ENCODE peak calls at places on chromosomes 1 and 21, in ten cellular contexts. E, L, Z, K, B, N, G, J, Q and R are unnamed samples.

GRCh38 chr21:36710729-36711048 is 11.8 kb downstream of the SIM2 start:
- DNase-seq in B (no peak), K (no peak), J (no peak), E (no peak), L (peak), N (peak), G (peak), Q (no peak), Z (no peak), R (no peak)

GRCh38 chr21:26920055-26920454 is 46.8 kb downstream of the ADAMTS5 start:
- DNase-seq in K (no peak), G (no peak), L (no peak), E (peak), Q (no peak), N (no peak), Z (no peak), B (no peak), J (no peak), R (no peak)

GRCh38 chr21:42614811-42615342 is 38.5 kb upstream of the PDE9A start:
- DNase-seq in Q (no peak), Z (no peak), K (no peak), G (no peak), L (peak), B (peak), E (no peak), J (no peak), N (peak), R (no peak)

GRCh38 chr1:48777219-48777895 is 666 bp upstream of the BEND5 start:
- DNase-seq in N (no peak), B (no peak), J (no peak), K (no peak), Q (no peak), E (no peak), Z (no peak), G (no peak), L (no peak), R (no peak)

GRCh38 chr1:209590405-209590804 is 6.9 kb downstream of the CAMK1G start:
- DNase-seq in E (no peak), N (no peak), K (no peak), G (peak), J (no peak), Q (no peak), L (peak), B (no peak), Z (no peak), R (no peak)

GRCh38 chr1:110674337-110675059 is at the start of gene KCNA3:
- DNase-seq in B (peak), J (peak), G (no peak), L (no peak), Z (no peak), N (peak), K (peak), Q (no peak), E (no peak), R (no peak)

GRCh38 chr1:89942825-89943658 is 51.9 kb upstream of the ZNF326 start:
- DNase-seq in G (no peak), E (peak), N (no peak), L (peak), K (no peak), Z (no peak), J (no peak), B (no peak), Q (no peak), R (peak)

GRCh38 chr21:45409466-45410150 is 4.6 kb downstream of the COL18A1 start:
- DNase-seq in K (peak), N (no peak), L (no peak), B (no peak), G (no peak), Z (no peak), E (no peak), Q (no peak), J (no peak), R (no peak)

GRCh38 chr1:33241866-33242265 is 14.4 kb upstream of the ZNF362 start:
- DNase-seq in E (no peak), L (no peak), K (no peak), B (no peak), Q (no peak), N (no peak), J (no peak), Z (no peak), G (no peak), R (no peak)

GRCh38 chr1:75503221-75503974 is 107.5 kb downstream of the SLC44A5 start:
- DNase-seq in E (no peak), J (no peak), K (no peak), L (no peak), B (no peak), Z (no peak), G (no peak), Q (no peak), N (no peak), R (no peak)

GRCh38 chr21:45515241-45516061 is 26.8 kb downstream of the SLC19A1 start:
- DNase-seq in K (peak), Z (no peak), E (no peak), J (no peak), B (no peak), L (no peak), N (no peak), G (no peak), Q (no peak), R (peak)

GRCh38 chr1:38191451-38191850 is 144.9 kb upstream of the POU3F1 start:
- DNase-seq in N (no peak), L (no peak), K (no peak), E (no peak), Q (no peak), J (no peak), G (no peak), B (no peak), Z (no peak), R (no peak)

GRCh38 chr1:100581096-100581705 is 43.3 kb downstream of the GPR88 start:
- DNase-seq in J (no peak), L (peak), Q (no peak), N (no peak), G (no peak), E (no peak), Z (no peak), B (peak), K (no peak), R (no peak)

GRCh38 chr1:39633422-39633821 is 6.0 kb downstream of the HEYL start:
- DNase-seq in Q (no peak), Z (no peak), N (no peak), E (no peak), K (no peak), J (no peak), L (no peak), B (no peak), G (no peak), R (no peak)

GRCh38 chr1:43388021-43388575 is 1.5 kb downstream of the MED8 start:
- DNase-seq in E (peak), L (no peak), Q (no peak), G (no peak), B (peak), Z (no peak), J (no peak), N (no peak), K (no peak), R (no peak)

GRCh38 chr1:176931526-176931925 is 233.0 kb downstream of the ASTN1 start:
- DNase-seq in G (no peak), B (no peak), J (no peak), L (no peak), K (no peak), N (no peak), Q (no peak), Z (no peak), E (no peak), R (no peak)

DNA sequence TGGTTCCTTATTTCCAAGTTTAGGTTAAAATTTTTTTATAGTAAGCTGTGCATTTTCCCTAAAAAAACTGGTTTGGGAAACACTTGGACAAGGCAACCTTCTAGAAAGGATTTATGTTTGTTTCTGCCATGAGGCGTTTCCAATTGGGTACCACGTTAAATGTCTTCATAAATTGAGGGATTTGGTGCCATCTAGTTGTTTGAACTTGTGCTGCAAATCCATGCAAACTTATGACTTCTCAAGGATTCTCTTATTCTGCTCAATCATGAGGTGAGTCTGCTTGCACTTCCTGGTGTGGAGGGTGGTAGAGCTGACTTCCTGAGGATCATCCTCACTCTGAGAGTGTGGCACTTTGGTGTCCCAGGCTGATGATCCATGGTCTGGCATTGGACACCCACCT is 123.3 kb downstream of the PCNX2 start:
- DNase-seq in K (no peak), J (no peak), G (no peak), N (no peak), E (peak), B (no peak), L (peak), Z (no peak), Q (no peak), R (no peak)
- TF ChIP-seq CTCF in K (peak), J (no peak), G (no peak), N (no peak), E (peak), B (no peak), L (peak), Z (no peak), Q (no peak), R (peak)

GRCh38 chr1:234393190-234393589 is 19.9 kb downstream of the COA6 start:
- DNase-seq in G (no peak), Z (no peak), J (no peak), N (no peak), K (no peak), E (no peak), Q (no peak), L (no peak), B (no peak), R (no peak)
- TF ChIP-seq CTCF in G (no peak), Z (no peak), J (no peak), N (no peak), K (no peak), E (no peak), Q (no peak), L (no peak), B (no peak), R (no peak)

GRCh38 chr1:12013317-12013588 is 6.0 kb upstream of the MIIP start:
- DNase-seq in L (no peak), E (no peak), B (no peak), Z (no peak), J (no peak), Q (no peak), N (no peak), G (no peak), K (no peak), R (no peak)

GRCh38 chr1:12012560-12013316 is 6.6 kb upstream of the MIIP start:
- DNase-seq in Q (no peak), N (no peak), B (no peak), L (no peak), K (peak), G (no peak), J (no peak), E (no peak), Z (no peak), R (no peak)

GRCh38 chr1:12015499-12015898 is 3.8 kb upstream of the MIIP start:
- DNase-seq in Z (no peak), N (no peak), J (no peak), B (no peak), Q (no peak), L (no peak), E (no peak), K (no peak), G (no peak), R (no peak)

GRCh38 chr1:12015001-12015491 is 4.3 kb upstream of the MIIP start:
- DNase-seq in N (no peak), E (peak), J (no peak), G (no peak), L (no peak), Q (no peak), K (peak), B (no peak), Z (no peak), R (no peak)

DNA sequence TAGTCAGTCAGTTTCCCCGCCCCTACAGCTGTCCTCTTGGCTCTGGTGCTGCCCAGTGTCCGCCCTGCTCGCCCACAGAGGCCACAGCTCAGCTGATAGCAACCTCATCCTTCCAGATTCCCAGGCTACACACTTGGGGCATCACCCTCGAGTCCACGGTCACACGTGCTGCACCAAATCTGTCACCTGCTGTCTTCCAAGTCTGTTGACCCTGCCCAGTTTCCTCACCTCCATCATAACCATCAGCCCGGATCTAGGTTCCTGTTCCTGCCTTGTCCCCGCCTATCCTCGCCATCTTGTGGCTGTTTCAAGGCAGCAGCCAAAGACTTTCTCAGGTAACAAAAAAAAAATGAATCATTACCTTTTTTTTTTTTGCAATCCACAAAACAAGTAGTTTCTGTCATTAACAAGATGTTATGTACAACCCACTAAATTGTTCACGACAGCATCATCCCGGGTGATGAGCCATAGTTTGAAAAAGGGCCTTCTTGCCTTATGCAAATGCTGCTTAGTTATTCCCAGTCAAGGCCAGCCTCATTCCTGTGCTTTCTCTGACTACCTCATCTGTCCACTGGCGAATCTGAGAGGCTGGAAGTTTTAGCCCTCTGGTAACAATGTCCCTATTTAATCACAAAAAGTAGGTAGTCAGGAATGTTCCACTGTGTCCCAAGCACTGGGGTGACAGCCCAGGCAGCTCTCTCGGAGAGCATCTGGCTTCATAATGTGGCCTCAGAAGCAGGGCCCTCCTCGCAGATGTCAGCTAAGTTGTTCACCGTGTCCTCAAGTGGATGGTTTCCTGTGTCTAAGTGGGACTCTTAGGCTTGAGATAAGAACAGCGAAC is 4.9 kb upstream of the MIIP start:
- DNase-seq in K (peak), N (no peak), G (peak), B (peak), Q (no peak), J (no peak), E (peak), Z (no peak), L (no peak), R (no peak)
- TF ChIP-seq CTCF in K (no peak), N (no peak), G (peak), B (no peak), Q (no peak), J (peak), E (no peak), Z (no peak), L (no peak), R (no peak)

DNA sequence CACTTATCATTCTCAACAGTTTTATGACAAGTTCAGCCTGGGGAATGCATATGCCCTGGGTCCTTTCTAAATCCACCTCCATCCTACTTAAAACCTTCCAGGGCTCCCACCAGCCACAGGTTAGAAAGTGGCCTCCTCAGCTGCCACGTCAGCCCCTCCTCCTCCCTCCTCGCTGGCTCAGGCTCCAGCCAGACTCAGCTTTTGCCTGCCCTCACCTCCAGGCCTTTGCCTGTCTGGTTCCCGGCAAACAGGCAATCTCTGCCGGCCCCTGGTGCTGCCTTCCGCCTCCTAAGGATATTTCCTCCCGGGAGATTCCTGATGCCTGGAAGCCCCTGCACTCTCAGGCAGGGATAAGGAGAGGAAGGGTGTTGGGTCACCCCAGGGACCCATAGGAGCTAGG is 9.5 kb downstream of the RHBG start:
- DNase-seq in J (no peak), K (no peak), Q (no peak), N (no peak), B (no peak), Z (no peak), L (no peak), E (no peak), G (no peak), R (no peak)
- TF ChIP-seq CTCF in J (no peak), K (no peak), Q (no peak), N (no peak), B (no peak), Z (no peak), L (no peak), E (no peak), G (no peak), R (no peak)

GRCh38 chr21:17903029-17903806 is 84.1 kb upstream of the C21orf91 start:
- DNase-seq in B (peak), G (no peak), Q (no peak), Z (no peak), E (peak), N (no peak), L (peak), J (no peak), K (no peak), R (no peak)

GRCh38 chr21:17903929-17904639 is 84.9 kb upstream of the C21orf91 start:
- DNase-seq in G (no peak), E (no peak), Q (no peak), K (no peak), Z (no peak), J (no peak), L (no peak), B (no peak), N (no peak), R (no peak)

GRCh38 chr21:17901458-17902092 is 82.4 kb upstream of the C21orf91 start:
- DNase-seq in E (peak), G (no peak), K (no peak), L (peak), J (no peak), Z (no peak), Q (no peak), N (no peak), B (peak), R (no peak)

GRCh38 chr21:17900990-17901385 is 81.8 kb upstream of the C21orf91 start:
- DNase-seq in K (no peak), Q (no peak), G (no peak), Z (no peak), J (no peak), L (no peak), N (no peak), B (no peak), E (no peak), R (no peak)

DNA sequence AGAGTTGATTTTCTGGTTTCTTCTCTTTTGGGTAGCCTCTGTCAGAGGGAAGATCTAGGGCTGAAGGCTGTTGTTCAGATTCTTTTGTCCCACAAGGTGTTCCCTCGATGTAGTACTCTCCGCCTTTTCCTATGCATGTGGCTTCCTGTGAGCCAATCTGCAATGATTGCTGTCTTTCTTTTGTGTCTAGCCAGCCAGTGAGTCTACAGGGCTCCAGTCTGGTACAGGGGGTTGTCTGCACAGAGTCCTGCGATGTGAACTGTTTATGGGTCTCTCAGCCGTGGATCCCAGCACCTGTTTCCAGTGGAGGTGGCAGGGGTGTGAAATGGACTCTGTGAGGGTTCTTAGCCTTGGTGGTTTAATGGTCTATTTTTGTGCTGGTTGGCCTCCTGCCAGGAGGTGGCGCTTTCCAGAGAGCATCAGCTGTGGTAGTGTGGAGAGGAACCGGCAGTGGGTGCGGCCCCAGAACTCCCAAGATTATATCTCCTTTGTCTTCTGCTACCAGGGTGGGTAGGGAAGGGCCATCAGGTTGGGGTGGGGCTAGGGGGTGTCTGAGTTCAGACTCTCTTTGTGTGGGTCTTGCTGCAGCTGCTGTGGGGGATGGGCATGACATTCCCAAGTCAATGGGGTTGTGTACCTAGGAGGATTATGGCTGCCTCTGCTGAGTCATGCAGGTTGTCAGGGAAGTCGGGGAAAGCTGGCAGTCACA is 81.3 kb upstream of the C21orf91 start:
- DNase-seq in E (no peak), N (no peak), Z (no peak), L (no peak), G (no peak), B (no peak), Q (no peak), K (no peak), J (no peak), R (no peak)
- TF ChIP-seq CTCF in E (no peak), N (no peak), Z (no peak), L (peak), G (peak), B (no peak), Q (no peak), K (no peak), J (no peak), R (no peak)

GRCh38 chr21:35204125-35204524 is 155.0 kb upstream of the RUNX1 start:
- DNase-seq in K (no peak), B (no peak), N (no peak), Q (no peak), E (peak), J (no peak), Z (no peak), L (no peak), G (no peak), R (no peak)

GRCh38 chr21:35203093-35204021 is 154.3 kb upstream of the RUNX1 start:
- DNase-seq in J (no peak), Z (no peak), B (no peak), K (peak), N (no peak), G (no peak), L (no peak), E (peak), Q (no peak), R (no peak)

GRCh38 chr21:35206141-35207125 is 157.3 kb upstream of the RUNX1 start:
- DNase-seq in J (no peak), L (no peak), N (peak), Q (no peak), G (peak), E (peak), B (peak), Z (no peak), K (peak), R (no peak)

GRCh38 chr21:35207322-35207721 is 158.2 kb upstream of the RUNX1 start:
- DNase-seq in L (no peak), N (no peak), Q (no peak), J (no peak), G (no peak), Z (no peak), E (no peak), B (no peak), K (peak), R (no peak)

DNA sequence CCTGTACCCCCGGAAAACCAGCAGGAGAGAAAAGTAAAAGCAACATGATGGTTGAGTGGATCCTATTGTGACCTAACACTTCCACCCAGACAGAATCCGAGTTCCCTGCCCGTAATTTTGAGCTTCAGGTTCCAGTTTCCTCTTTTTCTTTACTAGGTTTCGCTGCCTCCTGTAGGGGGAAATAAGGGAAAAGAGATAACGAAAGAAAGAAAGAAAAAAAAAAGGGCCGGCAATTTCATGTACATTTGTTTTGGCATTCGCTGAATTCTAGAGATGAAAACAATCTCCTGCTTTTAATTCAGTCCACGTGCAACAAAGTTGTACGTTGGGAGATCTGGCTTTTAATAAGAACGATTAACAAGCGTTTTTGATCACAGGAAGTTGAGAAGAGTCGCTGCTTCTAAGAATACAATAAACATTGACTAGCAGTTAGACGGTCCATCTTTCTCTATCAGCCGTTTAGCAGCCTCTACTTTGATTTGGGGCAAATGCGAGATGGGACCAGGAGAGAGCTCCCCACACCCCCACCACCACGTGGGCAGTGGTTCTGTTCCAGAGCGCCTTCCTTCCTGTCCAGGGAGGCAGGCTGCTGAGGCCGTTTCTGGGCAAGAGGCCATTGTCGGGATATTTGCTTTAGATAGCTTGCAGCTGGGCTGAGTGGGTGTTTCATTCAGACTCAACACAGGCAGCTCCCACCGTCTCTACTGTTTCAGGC is 155.9 kb upstream of the RUNX1 start:
- DNase-seq in Z (no peak), B (no peak), Q (no peak), G (peak), L (peak), N (peak), E (peak), J (no peak), K (peak), R (no peak)
- TF ChIP-seq CTCF in Z (no peak), B (no peak), Q (no peak), G (peak), L (peak), N (no peak), E (peak), J (no peak), K (no peak), R (peak)